ENCODE peak calls at places on chromosome 17, in eight cellular contexts. One of them, this sample, is unnamed.

GRCh38 chr17:65627892-65628622 is 66.6 kb upstream of the AXIN2 start:
- DNase-seq in AG10803: peak; percentile 46
- DNase-seq in GM13977: no peak
- DNase-seq in AG09309: peak; percentile 29
- DNase-seq in CD8-positive, alpha-beta T cell: no peak
- DNase-seq in AG09319: peak; percentile 16
- DNase-seq in retinal pigment epithelial cell: no peak
- DNase-seq in testis: peak; percentile 17
- DNase-seq in this sample: no peak

GRCh38 chr17:17435323-17435722 is 41.5 kb upstream of the MED9 start:
- DNase-seq in AG10803: peak; percentile 62
- DNase-seq in GM13977: no peak
- DNase-seq in AG09309: peak; percentile 75
- DNase-seq in CD8-positive, alpha-beta T cell: no peak
- DNase-seq in AG09319: peak; percentile 32
- DNase-seq in retinal pigment epithelial cell: no peak
- DNase-seq in testis: no peak
- DNase-seq in this sample: no peak

GRCh38 chr17:34979650-34980352 is 511 bp upstream of the LIG3 start:
- DNase-seq in AG10803: no peak
- DNase-seq in GM13977: no peak
- DNase-seq in AG09309: no peak
- DNase-seq in CD8-positive, alpha-beta T cell: no peak
- DNase-seq in AG09319: no peak
- DNase-seq in retinal pigment epithelial cell: no peak
- DNase-seq in testis: no peak
- DNase-seq in this sample: no peak

GRCh38 chr17:17535957-17536356 is 39.8 kb upstream of the RASD1 start:
- DNase-seq in AG10803: peak; percentile 78
- DNase-seq in GM13977: no peak
- DNase-seq in AG09309: no peak
- DNase-seq in CD8-positive, alpha-beta T cell: no peak
- DNase-seq in AG09319: no peak
- DNase-seq in retinal pigment epithelial cell: no peak
- DNase-seq in testis: peak; percentile 91
- DNase-seq in this sample: no peak

GRCh38 chr17:5821813-5822212 is 237.5 kb upstream of the NLRP1 start:
- DNase-seq in AG10803: peak; percentile 65
- DNase-seq in GM13977: no peak
- DNase-seq in AG09309: no peak
- DNase-seq in CD8-positive, alpha-beta T cell: no peak
- DNase-seq in AG09319: no peak
- DNase-seq in retinal pigment epithelial cell: no peak
- DNase-seq in testis: no peak
- DNase-seq in this sample: no peak

GRCh38 chr17:18109935-18110334 is 1.4 kb downstream of the MYO15A start:
- DNase-seq in AG10803: no peak
- DNase-seq in GM13977: no peak
- DNase-seq in AG09309: no peak
- DNase-seq in CD8-positive, alpha-beta T cell: no peak
- DNase-seq in AG09319: no peak
- DNase-seq in retinal pigment epithelial cell: no peak
- DNase-seq in testis: no peak
- DNase-seq in this sample: no peak

GRCh38 chr17:7014995-7015586 is 2.7 kb downstream of the RNASEK start:
- DNase-seq in AG10803: peak; percentile 59
- DNase-seq in GM13977: peak; percentile 77
- DNase-seq in AG09309: no peak
- DNase-seq in CD8-positive, alpha-beta T cell: peak; percentile 56
- DNase-seq in AG09319: no peak
- DNase-seq in retinal pigment epithelial cell: no peak
- DNase-seq in testis: no peak
- DNase-seq in this sample: peak; percentile 52

GRCh38 chr17:81256616-81257015 is 17.5 kb downstream of the NDUFAF8 start:
- DNase-seq in AG10803: peak; percentile 19
- DNase-seq in GM13977: no peak
- DNase-seq in AG09309: peak; percentile 11
- DNase-seq in CD8-positive, alpha-beta T cell: no peak
- DNase-seq in AG09319: no peak
- DNase-seq in retinal pigment epithelial cell: no peak
- DNase-seq in testis: no peak
- DNase-seq in this sample: no peak

GRCh38 chr17:3730881-3731429 is 7.3 kb downstream of the HASPIN start:
- DNase-seq in AG10803: peak; percentile 63
- DNase-seq in GM13977: no peak
- DNase-seq in AG09309: no peak
- DNase-seq in CD8-positive, alpha-beta T cell: no peak
- DNase-seq in AG09319: no peak
- DNase-seq in retinal pigment epithelial cell: no peak
- DNase-seq in testis: no peak
- DNase-seq in this sample: no peak

GRCh38 chr17:54882371-54882770 is 18.3 kb upstream of the TOM1L1 start:
- DNase-seq in AG10803: peak; percentile 5
- DNase-seq in GM13977: no peak
- DNase-seq in AG09309: no peak
- DNase-seq in CD8-positive, alpha-beta T cell: no peak
- DNase-seq in AG09319: no peak
- DNase-seq in retinal pigment epithelial cell: no peak
- DNase-seq in testis: no peak
- DNase-seq in this sample: no peak

GRCh38 chr17:79976451-79976850 is 59.2 kb downstream of the TBC1D16 start:
- DNase-seq in AG10803: no peak
- DNase-seq in GM13977: no peak
- DNase-seq in AG09309: no peak
- DNase-seq in CD8-positive, alpha-beta T cell: no peak
- DNase-seq in AG09319: no peak
- DNase-seq in retinal pigment epithelial cell: no peak
- DNase-seq in testis: no peak
- DNase-seq in this sample: no peak

GRCh38 chr17:79975498-79976134 is 60.1 kb downstream of the TBC1D16 start:
- DNase-seq in AG10803: no peak
- DNase-seq in GM13977: no peak
- DNase-seq in AG09309: no peak
- DNase-seq in CD8-positive, alpha-beta T cell: no peak
- DNase-seq in AG09319: no peak
- DNase-seq in retinal pigment epithelial cell: no peak
- DNase-seq in testis: no peak
- DNase-seq in this sample: no peak

GRCh38 chr17:79977711-79978544 is 57.7 kb downstream of the TBC1D16 start:
- DNase-seq in AG10803: no peak
- DNase-seq in GM13977: no peak
- DNase-seq in AG09309: no peak
- DNase-seq in CD8-positive, alpha-beta T cell: no peak
- DNase-seq in AG09319: no peak
- DNase-seq in retinal pigment epithelial cell: no peak
- DNase-seq in testis: no peak
- DNase-seq in this sample: no peak

GRCh38 chr17:79977161-79977631 is 58.5 kb downstream of the TBC1D16 start:
- DNase-seq in AG10803: no peak
- DNase-seq in GM13977: no peak
- DNase-seq in AG09309: no peak
- DNase-seq in CD8-positive, alpha-beta T cell: no peak
- DNase-seq in AG09319: no peak
- DNase-seq in retinal pigment epithelial cell: no peak
- DNase-seq in testis: no peak
- DNase-seq in this sample: no peak

DNA sequence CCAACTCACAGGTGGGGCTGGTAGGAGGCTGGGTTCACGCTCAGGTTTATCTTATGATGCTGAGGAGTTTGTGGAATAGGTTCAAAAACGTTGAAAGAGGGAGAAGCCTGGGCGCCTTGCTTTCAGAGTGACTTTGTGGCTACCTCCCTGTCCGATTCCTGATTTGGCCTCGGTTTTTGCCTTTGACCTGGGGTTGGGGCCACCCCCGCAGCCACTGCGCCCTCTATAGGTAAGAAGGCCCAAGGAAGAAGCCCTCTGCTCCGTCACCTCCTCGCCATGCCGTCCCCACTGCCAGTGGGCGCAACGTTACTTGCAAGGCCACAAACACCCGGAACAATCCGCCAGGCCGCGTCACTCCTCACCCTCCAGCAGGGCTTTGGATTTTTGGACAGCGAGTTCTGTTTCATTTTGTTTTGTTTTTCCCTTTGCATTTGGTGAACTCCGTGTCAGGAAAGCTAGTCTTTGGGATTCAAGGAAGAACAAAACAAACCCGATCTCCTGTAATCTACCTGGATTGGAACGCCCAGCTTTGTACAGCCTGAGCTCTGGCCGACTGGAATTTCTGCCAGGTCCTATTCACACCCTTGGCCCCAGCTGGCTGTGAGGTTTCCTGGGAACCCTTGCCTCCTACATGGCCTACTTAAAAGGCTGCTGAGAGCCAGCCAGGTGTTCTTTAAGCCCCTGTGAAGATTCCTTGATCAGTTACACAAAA is 60.7 kb downstream of the TBC1D16 start:
- DNase-seq in AG10803: no peak
- DNase-seq in GM13977: no peak
- DNase-seq in AG09309: no peak
- DNase-seq in CD8-positive, alpha-beta T cell: no peak
- DNase-seq in AG09319: no peak
- DNase-seq in retinal pigment epithelial cell: no peak
- DNase-seq in testis: no peak
- DNase-seq in this sample: no peak
- TF ChIP-seq CTCF in AG10803: no peak
- TF ChIP-seq CTCF in GM13977: peak; percentile 49
- TF ChIP-seq CTCF in AG09309: peak; percentile 12
- TF ChIP-seq CTCF in CD8-positive, alpha-beta T cell: no peak
- TF ChIP-seq CTCF in AG09319: peak; percentile 4
- TF ChIP-seq CTCF in retinal pigment epithelial cell: peak; percentile 34
- TF ChIP-seq CTCF in testis: no peak
- TF ChIP-seq CTCF in this sample: peak; percentile 41

GRCh38 chr17:33500141-33500540 is 207.0 kb upstream of the ASIC2 start:
- DNase-seq in AG10803: no peak
- DNase-seq in GM13977: no peak
- DNase-seq in AG09309: no peak
- DNase-seq in CD8-positive, alpha-beta T cell: no peak
- DNase-seq in AG09319: no peak
- DNase-seq in retinal pigment epithelial cell: no peak
- DNase-seq in testis: no peak
- DNase-seq in this sample: no peak
- TF ChIP-seq CTCF in AG10803: no peak
- TF ChIP-seq CTCF in GM13977: no peak
- TF ChIP-seq CTCF in AG09309: no peak
- TF ChIP-seq CTCF in CD8-positive, alpha-beta T cell: no peak
- TF ChIP-seq CTCF in AG09319: no peak
- TF ChIP-seq CTCF in retinal pigment epithelial cell: no peak
- TF ChIP-seq CTCF in testis: no peak
- TF ChIP-seq CTCF in this sample: no peak

GRCh38 chr17:44081681-44082080 is 11.1 kb downstream of the G6PC3 start:
- DNase-seq in AG10803: peak; percentile 66
- DNase-seq in GM13977: no peak
- DNase-seq in AG09309: no peak
- DNase-seq in CD8-positive, alpha-beta T cell: no peak
- DNase-seq in AG09319: no peak
- DNase-seq in retinal pigment epithelial cell: no peak
- DNase-seq in testis: no peak
- DNase-seq in this sample: no peak

GRCh38 chr17:44084921-44085320 is 14.4 kb downstream of the G6PC3 start:
- DNase-seq in AG10803: no peak
- DNase-seq in GM13977: no peak
- DNase-seq in AG09309: no peak
- DNase-seq in CD8-positive, alpha-beta T cell: no peak
- DNase-seq in AG09319: no peak
- DNase-seq in retinal pigment epithelial cell: no peak
- DNase-seq in testis: no peak
- DNase-seq in this sample: no peak

GRCh38 chr17:44082206-44082605 is 11.7 kb downstream of the G6PC3 start:
- DNase-seq in AG10803: no peak
- DNase-seq in GM13977: no peak
- DNase-seq in AG09309: no peak
- DNase-seq in CD8-positive, alpha-beta T cell: no peak
- DNase-seq in AG09319: no peak
- DNase-seq in retinal pigment epithelial cell: no peak
- DNase-seq in testis: no peak
- DNase-seq in this sample: no peak

GRCh38 chr17:44083250-44083849 is 12.8 kb downstream of the G6PC3 start:
- DNase-seq in AG10803: no peak
- DNase-seq in GM13977: no peak
- DNase-seq in AG09309: no peak
- DNase-seq in CD8-positive, alpha-beta T cell: no peak
- DNase-seq in AG09319: no peak
- DNase-seq in retinal pigment epithelial cell: no peak
- DNase-seq in testis: no peak
- DNase-seq in this sample: no peak

DNA sequence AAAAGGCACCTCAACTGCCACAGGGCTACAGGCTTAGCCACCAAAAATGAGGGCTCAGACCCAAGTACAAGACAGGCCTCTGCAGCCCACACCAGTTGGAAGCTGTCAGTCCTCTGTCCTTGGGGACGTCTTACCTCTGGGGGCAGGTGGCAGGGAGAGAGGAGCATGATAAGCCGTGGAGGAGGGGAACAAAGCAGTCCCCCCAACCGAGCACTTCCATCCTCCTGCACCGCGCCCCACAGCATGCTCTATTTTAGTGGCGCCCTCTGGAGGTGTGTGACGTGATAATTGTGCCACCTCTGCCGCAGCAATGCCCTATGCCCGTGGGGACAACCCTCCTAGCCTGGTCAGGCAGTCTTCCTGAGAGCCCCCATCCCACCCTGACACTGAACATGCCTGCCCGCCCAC is 13.6 kb downstream of the G6PC3 start:
- DNase-seq in AG10803: no peak
- DNase-seq in GM13977: peak; percentile 59
- DNase-seq in AG09309: no peak
- DNase-seq in CD8-positive, alpha-beta T cell: no peak
- DNase-seq in AG09319: no peak
- DNase-seq in retinal pigment epithelial cell: no peak
- DNase-seq in testis: no peak
- DNase-seq in this sample: peak; percentile 42
- TF ChIP-seq CTCF in AG10803: peak; percentile 39
- TF ChIP-seq CTCF in GM13977: peak; percentile 49
- TF ChIP-seq CTCF in AG09309: peak; percentile 39
- TF ChIP-seq CTCF in CD8-positive, alpha-beta T cell: no peak
- TF ChIP-seq CTCF in AG09319: peak; percentile 15
- TF ChIP-seq CTCF in retinal pigment epithelial cell: peak; percentile 30
- TF ChIP-seq CTCF in testis: no peak
- TF ChIP-seq CTCF in this sample: peak; percentile 30

GRCh38 chr17:39576187-39576586 is 31.5 kb downstream of the NEUROD2 start:
- DNase-seq in AG10803: peak; percentile 6
- DNase-seq in GM13977: no peak
- DNase-seq in AG09309: no peak
- DNase-seq in CD8-positive, alpha-beta T cell: no peak
- DNase-seq in AG09319: no peak
- DNase-seq in retinal pigment epithelial cell: no peak
- DNase-seq in testis: no peak
- DNase-seq in this sample: no peak
- TF ChIP-seq CTCF in AG10803: peak; percentile 55
- TF ChIP-seq CTCF in GM13977: peak; percentile 29
- TF ChIP-seq CTCF in AG09309: peak; percentile 69
- TF ChIP-seq CTCF in CD8-positive, alpha-beta T cell: no peak
- TF ChIP-seq CTCF in AG09319: peak; percentile 48
- TF ChIP-seq CTCF in retinal pigment epithelial cell: peak; percentile 78
- TF ChIP-seq CTCF in testis: no peak
- TF ChIP-seq CTCF in this sample: peak; percentile 11